ENCODE peak calls at places on chromosomes 13 and 19, in eight cellular contexts. F is CD8-positive, alpha-beta memory T cell; L is thoracic aorta; U is tibial artery; K is hepatocyte; P is psoas muscle; M is adrenal gland; Z is ascending aorta. Q is an unnamed sample.
A peak's percentile ranks its signal among the peaks of the same experiment; 100 is the strongest.

GRCh38 chr13:86559915-86560314 is 760.7 kb upstream of the SLITRK6 start:
- DNase-seq in F (no peak), L (no peak), U (no peak), K (no peak), P (no peak), M (no peak), Z (no peak), Q (no peak)

GRCh38 chr13:26412263-26412662 is 145.2 kb upstream of the WASF3 start:
- DNase-seq in F (no peak), L (no peak), U (no peak), K (no peak), P (no peak), M (no peak), Z (no peak), Q (no peak)

GRCh38 chr13:96940961-96941360 is 53.3 kb downstream of the OXGR1 start:
- DNase-seq in F (no peak), L (no peak), U (no peak), K (no peak), P (no peak), M (no peak), Z (no peak), Q (no peak)

GRCh38 chr13:101785858-101786257 is 333.4 kb downstream of the ITGBL1 start:
- DNase-seq in F (no peak), L (no peak), U (no peak), K (peak; percentile 43), P (no peak), M (no peak), Z (no peak), Q (peak; percentile 24)

GRCh38 chr13:73765651-73766384 is 368.4 kb downstream of the KLF12 start:
- DNase-seq in F (peak; percentile 66), L (peak; percentile 33), U (peak; percentile 78), K (peak; percentile 80), P (peak; percentile 83), M (peak; percentile 49), Z (peak; percentile 75), Q (peak; percentile 49)

GRCh38 chr19:18895038-18895827 is 725 bp downstream of the CERS1 start:
- DNase-seq in F (no peak), L (no peak), U (peak; percentile 68), K (peak; percentile 50), P (peak; percentile 85), M (peak; percentile 60), Z (no peak), Q (peak; percentile 91)

GRCh38 chr19:373391-374182 is 29.0 kb upstream of the MIER2 start:
- DNase-seq in F (no peak), L (no peak), U (no peak), K (no peak), P (no peak), M (no peak), Z (peak; percentile 60), Q (no peak)

GRCh38 chr13:94233401-94233800 is 246.1 kb downstream of the DCT start:
- DNase-seq in F (no peak), L (no peak), U (no peak), K (peak; percentile 19), P (no peak), M (peak; percentile 68), Z (no peak), Q (peak; percentile 25)

GRCh38 chr19:40465025-40465780 is at the start of gene BLVRB:
- DNase-seq in F (peak; percentile 38), L (no peak), U (no peak), K (no peak), P (no peak), M (no peak), Z (no peak), Q (no peak)

GRCh38 chr13:113219311-113219940 is 10.0 kb downstream of the CUL4A start:
- DNase-seq in F (no peak), L (no peak), U (no peak), K (peak; percentile 33), P (no peak), M (no peak), Z (peak; percentile 52), Q (no peak)

GRCh38 chr19:934865-935422 is 9.1 kb downstream of the ARID3A start:
- DNase-seq in F (no peak), L (no peak), U (peak; percentile 93), K (peak; percentile 80), P (peak; percentile 95), M (peak; percentile 93), Z (peak; percentile 89), Q (peak; percentile 76)

GRCh38 chr19:19261350-19262189 is 11.5 kb downstream of the TM6SF2 start:
- DNase-seq in F (no peak), L (no peak), U (no peak), K (peak; percentile 52), P (no peak), M (no peak), Z (no peak), Q (no peak)

GRCh38 chr13:99796175-99796819 is 175.3 kb downstream of the ZIC5 start:
- DNase-seq in F (no peak), L (no peak), U (no peak), K (peak; percentile 69), P (no peak), M (peak; percentile 23), Z (no peak), Q (no peak)

GRCh38 chr13:37656247-37656940 is 57.8 kb upstream of the POSTN start:
- DNase-seq in F (no peak), L (no peak), U (no peak), K (peak; percentile 40), P (no peak), M (no peak), Z (peak; percentile 65), Q (no peak)

GRCh38 chr19:7200739-7201138 is 93.5 kb downstream of the INSR start:
- DNase-seq in F (no peak), L (no peak), U (no peak), K (no peak), P (no peak), M (no peak), Z (no peak), Q (no peak)

GRCh38 chr13:87356314-87356713 is 314.9 kb upstream of the SLITRK5 start:
- DNase-seq in F (no peak), L (no peak), U (no peak), K (no peak), P (no peak), M (no peak), Z (no peak), Q (no peak)

GRCh38 chr19:1060689-1061088 is 6.3 kb upstream of the ARHGAP45 start:
- DNase-seq in F (no peak), L (no peak), U (no peak), K (no peak), P (no peak), M (no peak), Z (no peak), Q (no peak)

GRCh38 chr13:93628136-93628535 is 401.5 kb downstream of the GPC6 start:
- DNase-seq in F (no peak), L (no peak), U (no peak), K (no peak), P (no peak), M (no peak), Z (no peak), Q (no peak)

GRCh38 chr19:633786-634639 is 676 bp upstream of the POLRMT start:
- DNase-seq in F (no peak), L (no peak), U (no peak), K (no peak), P (no peak), M (no peak), Z (no peak), Q (no peak)

GRCh38 chr19:10292206-10292788 is 2.5 kb downstream of the ICAM5 start:
- DNase-seq in F (peak; percentile 72), L (peak; percentile 28), U (peak; percentile 82), K (peak; percentile 89), P (peak; percentile 85), M (peak; percentile 56), Z (peak; percentile 78), Q (no peak)

GRCh38 chr13:111903143-111903542 is 163.8 kb upstream of the SOX1 start:
- DNase-seq in F (no peak), L (no peak), U (no peak), K (no peak), P (no peak), M (no peak), Z (no peak), Q (no peak)

GRCh38 chr13:49652691-49653305 is 24.5 kb downstream of the ARL11 start:
- DNase-seq in F (no peak), L (no peak), U (no peak), K (peak; percentile 49), P (peak; percentile 71), M (peak; percentile 37), Z (no peak), Q (no peak)

GRCh38 chr19:30084390-30084819 is 142.4 kb downstream of the URI1 start:
- DNase-seq in F (no peak), L (no peak), U (no peak), K (no peak), P (peak; percentile 19), M (peak; percentile 40), Z (no peak), Q (no peak)

GRCh38 chr19:33502521-33502920 is 19.1 kb downstream of the PEPD start:
- DNase-seq in F (no peak), L (no peak), U (peak; percentile 9), K (no peak), P (no peak), M (no peak), Z (no peak), Q (no peak)

GRCh38 chr19:34189917-34190425 is 17.7 kb downstream of the LSM14A start:
- DNase-seq in F (no peak), L (no peak), U (no peak), K (no peak), P (no peak), M (no peak), Z (no peak), Q (no peak)

GRCh38 chr19:2087621-2088100 is 8.5 kb downstream of the MOB3A start:
- DNase-seq in F (no peak), L (no peak), U (no peak), K (no peak), P (peak; percentile 65), M (no peak), Z (no peak), Q (no peak)
- H3K27ac ChIP-seq in F (peak overlapping the region; percentile 77), L (no peak overlapping the region), U (peak overlapping the region; percentile 22), K (peak overlapping the region; percentile 7), P (peak overlapping the region; percentile 60), M (no peak overlapping the region), Z (no peak overlapping the region), Q (no peak overlapping the region)

GRCh38 chr19:41957161-41957837 is 1.8 kb downstream of the RABAC1 start:
- DNase-seq in F (no peak), L (no peak), U (no peak), K (no peak), P (no peak), M (no peak), Z (no peak), Q (no peak)
- H3K27ac ChIP-seq in F (no peak overlapping the region), L (peak overlapping the region; percentile 76), U (no peak overlapping the region), K (peak overlapping the region; percentile 41), P (peak overlapping the region; percentile 78), M (no peak overlapping the region), Z (peak overlapping the region; percentile 92), Q (no peak overlapping the region)

GRCh38 chr13:30997697-30998547 is 65.5 kb downstream of the TEX26 start:
- DNase-seq in F (no peak), L (no peak), U (no peak), K (no peak), P (no peak), M (peak; percentile 54), Z (no peak), Q (no peak)
- H3K27ac ChIP-seq in F (no peak overlapping the region), L (no peak overlapping the region), U (no peak overlapping the region), K (peak overlapping the region; percentile 37), P (no peak overlapping the region), M (no peak overlapping the region), Z (no peak overlapping the region), Q (no peak overlapping the region)

GRCh38 chr19:49200238-49200862 is 42.8 kb downstream of the TRPM4 start:
- DNase-seq in F (no peak), L (no peak), U (no peak), K (no peak), P (peak; percentile 55), M (no peak), Z (no peak), Q (no peak)
- H3K27ac ChIP-seq in F (no peak overlapping the region), L (no peak overlapping the region), U (no peak overlapping the region), K (no peak overlapping the region), P (no peak overlapping the region), M (no peak overlapping the region), Z (no peak overlapping the region), Q (no peak overlapping the region)

Q was measured in substantia nigra.